ENCODE peak calls at places on chromosomes 1 and 21, in eight cellular contexts. V, J, B, I, G, Z, E and M are unnamed samples.

GRCh38 chr1:203512830-203513578 is 19.1 kb downstream of the OPTC start:
- DNase-seq in V (peak), J (peak), B (peak), I (peak), G (peak), Z (peak), E (no peak), M (peak)

GRCh38 chr1:169099561-169099960 is 6.9 kb upstream of the ATP1B1 start:
- DNase-seq in V (no peak), J (no peak), B (no peak), I (no peak), G (no peak), Z (no peak), E (no peak), M (no peak)

GRCh38 chr1:242245255-242245654 is 246.4 kb upstream of the MAP1LC3C start:
- DNase-seq in V (no peak), J (peak), B (no peak), I (no peak), G (no peak), Z (no peak), E (no peak), M (no peak)

GRCh38 chr1:181504294-181505115 is 21.2 kb downstream of the CACNA1E start:
- DNase-seq in V (no peak), J (peak), B (no peak), I (no peak), G (no peak), Z (peak), E (no peak), M (peak)

GRCh38 chr1:8677782-8678181 is 139.7 kb downstream of the RERE start:
- DNase-seq in V (no peak), J (no peak), B (no peak), I (no peak), G (no peak), Z (no peak), E (no peak), M (no peak)

GRCh38 chr1:31811605-31812004 is 4.2 kb downstream of the SPOCD1 start:
- DNase-seq in V (peak), J (no peak), B (no peak), I (no peak), G (peak), Z (peak), E (peak), M (no peak)

GRCh38 chr21:31879911-31880310 is 7.1 kb downstream of the HUNK start:
- DNase-seq in V (no peak), J (no peak), B (no peak), I (no peak), G (no peak), Z (no peak), E (no peak), M (no peak)

GRCh38 chr21:45064091-45064490 is 10.3 kb upstream of the ADARB1 start:
- DNase-seq in V (no peak), J (no peak), B (no peak), I (no peak), G (no peak), Z (no peak), E (no peak), M (no peak)

GRCh38 chr1:167631987-167632680 is 2.1 kb downstream of the RCSD1 start:
- DNase-seq in V (no peak), J (peak), B (no peak), I (no peak), G (no peak), Z (no peak), E (no peak), M (peak)

GRCh38 chr1:167631386-167631941 is 1.4 kb downstream of the RCSD1 start:
- DNase-seq in V (no peak), J (no peak), B (no peak), I (no peak), G (no peak), Z (no peak), E (no peak), M (no peak)

GRCh38 chr1:167628754-167629515 is 1.1 kb upstream of the RCSD1 start:
- DNase-seq in V (no peak), J (no peak), B (no peak), I (no peak), G (no peak), Z (no peak), E (no peak), M (peak)

GRCh38 chr1:167629681-167630567 is at the start of gene RCSD1:
- DNase-seq in V (no peak), J (peak), B (no peak), I (peak), G (no peak), Z (no peak), E (peak), M (peak)

DNA sequence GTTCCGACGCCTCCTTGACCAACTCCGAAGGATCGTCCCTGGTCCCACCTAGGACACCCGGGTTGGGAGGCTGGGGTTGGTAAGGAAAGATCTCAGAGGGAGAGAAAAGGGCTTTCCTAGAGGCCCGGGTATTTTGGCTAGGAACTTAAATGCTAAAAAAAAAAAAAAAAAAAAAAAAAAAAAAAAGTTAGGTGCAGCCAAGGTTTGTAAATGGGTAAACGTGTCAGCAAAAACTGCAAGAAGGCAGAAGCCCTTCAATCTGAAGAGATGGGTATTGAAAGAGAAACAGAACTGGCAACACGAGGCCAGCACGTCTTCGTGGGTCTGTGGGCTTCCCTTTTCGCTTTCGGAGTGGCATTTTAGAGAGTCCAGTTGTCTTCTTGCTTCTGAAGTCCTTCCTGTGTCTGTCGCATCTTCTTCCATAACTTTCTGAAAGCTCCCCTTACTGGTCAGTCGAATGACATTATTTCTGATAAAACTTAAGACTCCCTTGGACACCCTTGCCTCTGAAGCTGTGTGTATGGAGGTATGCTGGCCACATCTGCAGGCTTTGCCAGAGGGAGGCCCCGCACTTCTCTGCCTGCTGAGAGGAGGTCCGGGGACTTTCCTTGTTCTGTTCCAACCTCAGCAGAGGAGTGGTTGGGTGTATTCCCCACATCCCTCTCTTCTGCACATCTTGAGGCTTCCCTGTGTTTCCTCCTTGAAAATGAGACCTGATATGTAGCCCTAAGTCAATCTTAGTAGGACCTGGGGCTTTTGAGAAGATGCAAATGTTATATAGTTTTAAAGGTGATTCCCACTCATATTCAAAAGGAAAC is 745 bp downstream of the RCSD1 start:
- DNase-seq in V (no peak), J (peak), B (no peak), I (no peak), G (no peak), Z (peak), E (no peak), M (peak)
- H3K4me3 ChIP-seq in V (peak), J (peak), B (no peak), I (peak), G (peak), Z (peak), E (peak), M (peak)

DNA sequence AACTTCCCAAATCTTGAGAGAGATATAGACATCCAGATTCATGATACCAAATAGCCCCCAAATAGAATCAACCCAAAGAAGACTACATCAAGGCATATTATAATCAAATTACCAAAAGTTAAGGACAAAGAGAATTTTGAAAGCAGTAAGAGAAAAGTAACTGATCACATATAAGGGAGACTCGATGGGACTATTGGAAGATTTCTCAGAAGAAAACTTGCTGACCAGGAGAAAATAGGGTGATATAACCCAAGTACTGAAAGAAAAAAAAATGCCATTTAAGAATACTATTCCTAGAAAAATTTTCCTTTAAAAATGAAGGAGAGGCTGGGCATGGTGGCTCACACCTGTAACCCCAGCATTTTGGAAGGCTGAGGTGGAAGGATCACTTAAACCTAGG is 30.5 kb upstream of the WNT2B start:
- DNase-seq in V (no peak), J (no peak), B (no peak), I (no peak), G (no peak), Z (no peak), E (no peak), M (no peak)
- TF ChIP-seq CTCF in V (no peak), J (no peak), B (no peak), I (no peak), G (no peak), Z (no peak), E (no peak), M (no peak)

DNA sequence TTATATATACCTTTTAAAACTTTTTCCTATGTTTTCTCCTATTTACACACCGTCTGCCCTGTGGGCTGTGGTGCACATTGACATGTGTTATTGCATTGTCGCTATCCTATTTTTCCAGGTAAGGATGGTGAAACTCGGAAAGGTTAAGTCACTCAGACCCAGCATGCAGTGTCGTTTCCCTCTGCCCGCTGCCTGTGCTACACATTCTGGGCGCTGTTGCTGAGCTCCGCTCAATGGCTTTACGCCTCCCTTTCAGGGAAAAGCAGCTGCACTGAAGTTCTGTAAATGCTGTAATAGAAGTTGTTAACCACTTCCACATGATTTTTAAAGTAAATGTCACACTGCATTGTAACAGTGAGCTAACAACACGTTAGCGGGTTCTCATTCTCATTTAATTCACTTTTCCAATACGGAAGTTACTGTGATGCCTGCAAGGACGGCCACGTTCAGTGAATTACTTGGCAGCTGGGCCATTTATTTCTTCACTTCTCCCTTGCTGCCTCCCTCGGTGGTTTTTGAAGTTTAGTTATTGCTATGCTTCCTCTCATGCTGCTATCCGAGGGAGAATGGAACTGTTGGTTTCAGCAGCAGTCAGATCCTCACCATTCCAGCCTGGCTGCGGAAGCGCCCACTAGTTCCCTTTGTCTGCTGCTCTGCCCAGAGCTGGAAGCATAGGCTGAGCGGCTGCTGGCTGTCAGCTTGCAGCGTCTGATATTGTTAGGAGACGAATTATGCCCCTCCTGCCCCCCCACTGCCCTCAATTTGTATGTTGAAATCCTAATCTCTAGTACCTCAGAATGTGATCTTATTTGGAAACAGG is 288.7 kb downstream of the SPATA17 start:
- DNase-seq in V (no peak), J (no peak), B (no peak), I (no peak), G (no peak), Z (no peak), E (no peak), M (no peak)
- H3K4me3 ChIP-seq in V (peak), J (no peak), B (no peak), I (no peak), G (no peak), Z (no peak), E (no peak), M (no peak)

GRCh38 chr1:24285231-24285630 is 33.9 kb upstream of the GRHL3 start:
- DNase-seq in V (no peak), J (no peak), B (no peak), I (no peak), G (no peak), Z (no peak), E (no peak), M (no peak)

GRCh38 chr1:24283326-24284155 is 35.6 kb upstream of the GRHL3 start:
- DNase-seq in V (no peak), J (no peak), B (peak), I (no peak), G (no peak), Z (peak), E (no peak), M (no peak)

GRCh38 chr1:24282491-24282890 is 36.7 kb upstream of the GRHL3 start:
- DNase-seq in V (no peak), J (no peak), B (no peak), I (no peak), G (no peak), Z (no peak), E (no peak), M (no peak)

GRCh38 chr1:24286246-24287010 is 32.7 kb upstream of the GRHL3 start:
- DNase-seq in V (no peak), J (no peak), B (peak), I (no peak), G (no peak), Z (no peak), E (no peak), M (no peak)

DNA sequence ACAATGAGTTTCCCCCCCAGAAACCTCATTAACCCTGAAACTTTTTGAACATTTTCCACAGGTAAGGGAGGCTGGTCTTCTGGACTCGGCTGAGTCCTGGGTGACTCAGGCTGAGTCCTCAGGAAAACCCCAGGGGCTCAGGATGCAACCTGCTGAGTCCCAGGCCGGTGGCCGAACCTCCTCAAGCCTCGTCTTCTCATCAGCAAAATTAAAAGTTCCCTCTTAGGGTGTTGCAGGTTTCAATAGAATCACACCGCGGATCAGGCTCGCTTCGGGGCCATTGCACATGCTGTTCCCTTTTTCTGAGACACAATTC is 35.0 kb upstream of the GRHL3 start:
- DNase-seq in V (no peak), J (no peak), B (no peak), I (no peak), G (no peak), Z (peak), E (no peak), M (no peak)
- TF ChIP-seq CTCF in V (no peak), J (no peak), B (no peak), I (no peak), G (no peak), Z (no peak), E (no peak), M (no peak)

DNA sequence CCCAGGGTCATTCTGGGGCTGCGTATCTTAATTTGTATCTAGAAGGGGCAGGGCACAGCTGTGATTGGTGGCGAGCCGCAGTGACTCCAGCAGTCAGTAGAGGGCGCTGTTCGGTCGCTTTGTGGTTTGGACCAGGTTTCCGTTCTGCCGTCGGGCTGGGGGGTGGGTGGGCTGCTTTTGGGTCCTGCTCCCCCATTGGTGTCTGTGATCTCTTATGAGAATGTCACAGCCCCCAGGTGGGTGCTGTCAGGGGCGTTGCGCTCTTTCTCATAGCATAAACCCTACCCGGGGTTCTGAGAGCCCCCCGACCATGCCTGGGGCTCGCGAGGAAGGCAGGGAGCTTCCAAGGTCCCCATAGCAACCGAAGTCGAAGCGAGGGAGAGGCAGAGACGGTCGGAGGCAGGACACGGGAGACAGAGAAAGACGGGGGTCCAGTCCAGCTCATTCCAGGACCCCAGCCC is 5.4 kb downstream of the TFF3 start:
- DNase-seq in V (peak), J (peak), B (peak), I (peak), G (no peak), Z (peak), E (no peak), M (peak)
- H3K4me3 ChIP-seq in V (no peak), J (no peak), B (no peak), I (no peak), G (no peak), Z (no peak), E (no peak), M (no peak)

DNA sequence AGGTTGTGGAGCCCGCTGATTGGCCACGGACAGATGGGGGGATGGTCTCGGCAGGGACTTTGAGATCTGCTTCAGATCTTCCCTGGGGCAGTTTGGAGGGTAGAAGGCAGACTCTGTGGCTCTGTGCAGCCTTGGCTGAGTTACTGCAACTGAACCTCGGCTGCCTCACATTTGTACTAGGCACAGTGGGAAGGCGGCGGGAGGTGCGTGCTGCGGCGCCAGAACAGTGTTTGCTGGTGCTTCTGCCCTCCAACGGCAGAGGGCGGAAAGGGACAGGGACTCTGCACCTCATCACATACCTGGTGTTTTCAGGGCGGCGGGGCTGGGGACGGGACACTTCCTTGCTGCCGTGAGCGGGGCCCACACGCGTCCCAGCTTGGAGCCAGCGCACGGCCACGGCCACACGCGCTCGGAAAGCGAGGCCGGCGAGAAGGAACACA is 26.2 kb downstream of the SLC66A1 start:
- DNase-seq in V (no peak), J (peak), B (no peak), I (no peak), G (no peak), Z (peak), E (peak), M (no peak)
- TF ChIP-seq CTCF in V (no peak), J (no peak), B (no peak), I (no peak), G (peak), Z (peak), E (peak), M (no peak)

GRCh38 chr1:226112626-226113025 is 50.1 kb downstream of the H3-3A start:
- DNase-seq in V (no peak), J (no peak), B (no peak), I (no peak), G (no peak), Z (no peak), E (no peak), M (no peak)
- H3K4me3 ChIP-seq in V (no peak), J (no peak), B (no peak), I (no peak), G (no peak), Z (no peak), E (no peak), M (no peak)